ENCODE peak calls at places on chromosomes 1 and 21, in ten cellular contexts. K, O, Q, P, U, I, L, A, C and J are unnamed samples.

GRCh38 chr1:237124856-237125462 is 83.0 kb downstream of the RYR2 start:
- DNase-seq in I (no peak), L (no peak), A (no peak), C (peak; percentile 5), Q (no peak), K (no peak), O (peak; percentile 54), P (no peak), U (no peak), J (no peak)

GRCh38 chr21:35651166-35651565 is 409.2 kb downstream of the SETD4 start:
- DNase-seq in Q (no peak), L (no peak), I (no peak), O (no peak), P (no peak), K (no peak), U (no peak), A (no peak), C (no peak), J (no peak)

GRCh38 chr1:212792396-212792908 is 758 bp downstream of the TATDN3 start:
- DNase-seq in I (no peak), C (no peak), P (no peak), L (no peak), K (no peak), O (no peak), A (no peak), U (no peak), Q (no peak), J (no peak)

GRCh38 chr1:243568793-243569192 is 281.2 kb downstream of the AKT3 start:
- DNase-seq in C (peak; percentile 45), I (no peak), P (no peak), K (no peak), Q (no peak), O (no peak), A (no peak), L (no peak), U (no peak), J (no peak)

GRCh38 chr1:77018386-77019156 is 151.3 kb downstream of the ST6GALNAC5 start:
- DNase-seq in P (no peak), K (no peak), L (no peak), O (no peak), C (no peak), U (no peak), I (no peak), A (peak; percentile 51), Q (no peak), J (no peak)

GRCh38 chr1:26239936-26240335 is 5.9 kb downstream of the CEP85 start:
- DNase-seq in K (no peak), U (peak; percentile 89), P (no peak), A (no peak), I (no peak), Q (no peak), O (no peak), C (peak; percentile 54), L (no peak), J (peak; percentile 75)

GRCh38 chr21:24179110-24179509 is 1428.2 kb downstream of the MRPL39 start:
- DNase-seq in P (no peak), C (no peak), A (no peak), L (no peak), K (no peak), Q (no peak), I (no peak), O (no peak), U (no peak), J (no peak)

GRCh38 chr1:14366361-14367018 is 232.0 kb upstream of the KAZN start:
- DNase-seq in L (no peak), O (no peak), K (no peak), I (no peak), A (no peak), P (peak; percentile 56), Q (no peak), U (peak; percentile 41), C (no peak), J (peak; percentile 56)

GRCh38 chr1:47823016-47823843 is 174.0 kb downstream of the TRABD2B start:
- DNase-seq in U (no peak), K (no peak), P (peak; percentile 20), I (no peak), O (peak; percentile 52), A (no peak), L (no peak), Q (no peak), C (no peak), J (no peak)

GRCh38 chr1:16625497-16626408 is 12.4 kb upstream of the NBPF1 start:
- DNase-seq in P (peak; percentile 66), L (no peak), C (no peak), Q (no peak), K (no peak), I (peak; percentile 51), A (no peak), O (peak; percentile 14), U (no peak), J (no peak)

GRCh38 chr1:27318596-27318995 is 3.4 kb upstream of the TMEM222 start:
- DNase-seq in P (no peak), O (no peak), I (no peak), A (no peak), C (no peak), K (no peak), L (no peak), U (no peak), Q (no peak), J (no peak)

GRCh38 chr1:2783069-2783434 is 18.4 kb downstream of the TTC34 start:
- DNase-seq in I (no peak), U (no peak), L (no peak), A (no peak), Q (no peak), P (no peak), K (no peak), C (no peak), O (no peak), J (no peak)

GRCh38 chr1:208159542-208160258 is 84.5 kb downstream of the PLXNA2 start:
- DNase-seq in Q (no peak), A (no peak), L (no peak), I (peak; percentile 10), P (no peak), O (peak; percentile 82), C (peak; percentile 74), K (no peak), U (no peak), J (no peak)

GRCh38 chr21:45295576-45296365 is 8.1 kb upstream of the POFUT2 start:
- DNase-seq in L (no peak), C (peak; percentile 79), U (no peak), O (peak; percentile 10), Q (no peak), K (no peak), P (no peak), A (no peak), I (no peak), J (no peak)

GRCh38 chr1:213925783-213926182 is 62.0 kb upstream of the PROX1 start:
- DNase-seq in Q (no peak), K (no peak), C (no peak), I (no peak), L (no peak), P (no peak), O (no peak), U (no peak), A (no peak), J (no peak)

GRCh38 chr1:63593887-63594617 is 841 bp downstream of the PGM1 start:
- DNase-seq in L (peak; percentile 79), U (peak; percentile 35), Q (peak; percentile 75), K (no peak), I (peak; percentile 82), O (peak; percentile 67), A (peak; percentile 37), P (peak; percentile 89), C (peak; percentile 60), J (peak; percentile 68)

GRCh38 chr1:227887697-227888403 is 59.9 kb downstream of the WNT9A start:
- DNase-seq in C (no peak), L (no peak), A (peak; percentile 30), O (peak; percentile 71), U (no peak), P (peak; percentile 67), I (peak; percentile 50), K (no peak), Q (peak; percentile 17), J (no peak)

GRCh38 chr1:221035680-221036153 is 156.5 kb downstream of the HLX start:
- DNase-seq in K (no peak), C (peak; percentile 82), U (no peak), Q (no peak), P (no peak), A (no peak), I (no peak), O (no peak), L (no peak), J (no peak)

GRCh38 chr1:109148838-109149555 is 35.1 kb downstream of the ELAPOR1 start:
- DNase-seq in P (no peak), O (no peak), L (no peak), U (no peak), K (no peak), I (no peak), C (no peak), A (no peak), Q (no peak), J (no peak)

GRCh38 chr21:31612889-31613785 is 46.4 kb upstream of the SOD1 start:
- DNase-seq in P (no peak), C (peak; percentile 7), K (no peak), I (no peak), L (no peak), O (no peak), U (no peak), A (no peak), Q (no peak), J (no peak)

GRCh38 chr1:39128959-39129358 is 75.5 kb upstream of the MACF1 start:
- DNase-seq in K (no peak), L (peak; percentile 93), I (no peak), U (no peak), Q (no peak), A (peak; percentile 98), P (peak; percentile 77), C (no peak), O (no peak), J (no peak)

GRCh38 chr1:228471762-228472398 is 15.3 kb upstream of the RNF187 start:
- DNase-seq in K (no peak), P (no peak), A (peak; percentile 52), Q (no peak), L (no peak), U (peak; percentile 39), I (no peak), O (no peak), C (peak; percentile 74), J (no peak)

GRCh38 chr1:46673749-46674182 is 2.1 kb downstream of the TEX38 start:
- DNase-seq in C (peak; percentile 57), U (no peak), P (no peak), A (no peak), I (no peak), O (no peak), L (no peak), Q (no peak), K (no peak), J (no peak)

GRCh38 chr1:222815367-222815765 is 527 bp downstream of the DISP1 start:
- DNase-seq in Q (no peak), U (peak; percentile 29), O (peak; percentile 70), I (peak; percentile 58), C (peak; percentile 56), P (no peak), K (no peak), L (no peak), A (peak; percentile 59), J (no peak)

GRCh38 chr21:46435786-46436227 is 22.9 kb upstream of the DIP2A start:
- DNase-seq in O (no peak), A (no peak), Q (no peak), I (no peak), L (no peak), K (no peak), U (no peak), C (no peak), P (peak; percentile 45), J (no peak)

GRCh38 chr1:13543927-13544556 is 30.2 kb upstream of the LRRC38 start:
- DNase-seq in I (no peak), K (no peak), A (no peak), L (peak; percentile 25), U (peak; percentile 59), O (peak; percentile 42), Q (no peak), P (no peak), C (peak; percentile 29), J (peak; percentile 63)

GRCh38 chr1:154941332-154941995 is 4.9 kb upstream of the PMVK start:
- DNase-seq in P (peak; percentile 56), L (peak; percentile 68), K (peak; percentile 43), Q (no peak), O (peak; percentile 94), I (no peak), U (no peak), C (no peak), A (no peak), J (no peak)

GRCh38 chr1:211648336-211648735 is 27.1 kb downstream of the NEK2 start:
- DNase-seq in K (no peak), C (peak; percentile 67), Q (no peak), A (no peak), U (no peak), I (no peak), O (no peak), L (peak; percentile 65), P (no peak), J (no peak)